ENCODE peak calls at places on chromosomes 12 and 14, in nine cellular contexts. C is SK-N-SH, K is transverse colon, W is trophoblast cell, Z is ovary, D is pancreas, G is IMR-90, I is lower lobe of right lung, Y is foreskin keratinocyte. F is an unnamed sample.

GRCh38 chr14:52325126-52325525 is 11.0 kb downstream of the PTGER2 start:
- DNase-seq in Y (peak; percentile 35), I (no peak), K (no peak), D (no peak), C (no peak), Z (no peak), G (peak; percentile 25), W (peak; percentile 37), F (no peak)

GRCh38 chr14:34227834-34228662 is 234.0 kb downstream of the SPTSSA start:
- DNase-seq in Z (peak; percentile 26), Y (peak; percentile 42), D (peak; percentile 77), C (peak; percentile 81), G (peak; percentile 44), W (peak; percentile 91), K (peak; percentile 66), I (peak; percentile 59), F (peak; percentile 27)

GRCh38 chr12:41794341-41794740 is 350.3 kb downstream of the GXYLT1 start:
- DNase-seq in K (no peak), C (no peak), D (no peak), W (no peak), G (no peak), Z (no peak), Y (no peak), I (no peak), F (no peak)

GRCh38 chr14:64856528-64857445 is 22.9 kb downstream of the SPTB start:
- DNase-seq in W (no peak), D (no peak), C (no peak), I (no peak), Y (no peak), G (no peak), Z (no peak), K (no peak), F (no peak)

GRCh38 chr14:65095633-65096205 is 6.6 kb downstream of the MAX start:
- DNase-seq in Y (no peak), D (no peak), K (peak; percentile 56), I (no peak), C (no peak), W (no peak), G (peak; percentile 74), Z (peak; percentile 59), F (peak; percentile 45)

GRCh38 chr12:15546102-15546701 is 223.9 kb downstream of the PTPRO start:
- DNase-seq in C (no peak), Y (no peak), D (no peak), W (no peak), K (no peak), G (no peak), Z (no peak), I (no peak), F (no peak)

GRCh38 chr12:46222642-46223041 is 46.2 kb downstream of the SLC38A1 start:
- DNase-seq in Z (no peak), G (no peak), W (no peak), K (no peak), C (no peak), Y (no peak), D (no peak), I (no peak), F (no peak)

GRCh38 chr12:112236786-112237185 is 111.4 kb downstream of the TRAFD1 start:
- DNase-seq in D (no peak), C (no peak), K (no peak), Z (no peak), W (peak; percentile 53), Y (no peak), G (no peak), I (no peak), F (no peak)

GRCh38 chr12:55983229-55983849 is 9.5 kb downstream of the RAB5B start:
- DNase-seq in Y (no peak), K (no peak), Z (no peak), C (no peak), G (no peak), W (no peak), I (no peak), D (no peak), F (no peak)

DNA sequence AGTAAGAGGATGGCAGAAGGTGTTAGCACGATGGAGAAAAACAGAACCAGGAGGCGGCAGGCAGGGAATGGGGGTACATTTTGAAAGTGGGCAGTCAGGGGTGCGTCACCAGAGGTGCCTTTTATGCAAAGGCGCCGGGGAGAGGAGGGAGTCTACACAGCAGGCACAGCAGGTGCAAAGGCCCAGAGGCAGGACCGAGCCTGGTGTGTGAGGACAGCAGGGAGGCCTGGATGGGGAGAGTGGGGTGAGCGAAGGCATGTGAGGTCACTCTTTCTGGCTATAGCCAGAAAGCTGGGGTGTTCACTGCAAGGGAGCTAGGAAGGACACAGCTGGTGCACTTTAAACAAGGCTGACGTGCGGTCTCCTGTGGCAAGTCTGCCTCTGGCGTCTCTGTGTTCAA is 65.0 kb downstream of the NCOR2 start:
- DNase-seq in Z (no peak), C (no peak), W (no peak), I (no peak), G (no peak), Y (no peak), D (no peak), K (no peak), F (no peak)
- H3K4me1 ChIP-seq in Z (peaks cover 45% of the 10 kb centered on the region), C (peaks cover 80% of the 10 kb centered on the region), W (peaks cover 42% of the 10 kb centered on the region), I (peaks cover 89% of the 10 kb centered on the region), G (peaks cover 32% of the 10 kb centered on the region), Y (peaks cover 35% of the 10 kb centered on the region), D (peaks cover 20% of the 10 kb centered on the region), K (peaks cover 66% of the 10 kb centered on the region), F (peaks cover 98% of the 10 kb centered on the region)

GRCh38 chr12:130117256-130117655 is 45.0 kb upstream of the FZD10 start:
- DNase-seq in Z (no peak), C (no peak), Y (no peak), I (no peak), K (no peak), W (no peak), D (no peak), G (no peak), F (no peak)
- H3K4me1 ChIP-seq in Z (no peaks in the 10 kb centered on the region), C (no peaks in the 10 kb centered on the region), Y (peaks cover 12% of the 10 kb centered on the region), I (peaks cover 4% of the 10 kb centered on the region), K (no peaks in the 10 kb centered on the region), W (no peaks in the 10 kb centered on the region), D (no peaks in the 10 kb centered on the region), G (no peaks in the 10 kb centered on the region), F (no peaks in the 10 kb centered on the region)

GRCh38 chr12:6373022-6373787 is 2.2 kb downstream of the SCNN1A start:
- DNase-seq in K (peak; percentile 62), I (peak; percentile 46), W (no peak), C (no peak), Y (no peak), Z (no peak), D (no peak), G (no peak), F (no peak)
- H3K4me1 ChIP-seq in K (peaks cover 49% of the 10 kb centered on the region), I (peaks cover 69% of the 10 kb centered on the region), W (peaks cover 47% of the 10 kb centered on the region), C (peaks cover 16% of the 10 kb centered on the region), Y (peaks cover 40% of the 10 kb centered on the region), Z (peaks cover 19% of the 10 kb centered on the region), D (peaks cover 17% of the 10 kb centered on the region), G (peaks cover 33% of the 10 kb centered on the region), F (peaks cover 50% of the 10 kb centered on the region)

GRCh38 chr12:49666176-49666575 is 41.0 kb downstream of the FMNL3 start:
- DNase-seq in Z (no peak), I (no peak), Y (no peak), C (no peak), G (no peak), W (no peak), K (no peak), D (no peak), F (no peak)
- H3K4me1 ChIP-seq in Z (peaks cover 29% of the 10 kb centered on the region), I (peaks cover 67% of the 10 kb centered on the region), Y (peaks cover 18% of the 10 kb centered on the region), C (peaks cover 27% of the 10 kb centered on the region), G (peaks cover 30% of the 10 kb centered on the region), W (peaks cover 16% of the 10 kb centered on the region), K (peaks cover 14% of the 10 kb centered on the region), D (no peaks in the 10 kb centered on the region), F (peaks cover 71% of the 10 kb centered on the region)

F was measured in tibial nerve.